ENCODE peak calls at places on chromosomes 6 and 20, in four cellular contexts. C is aorta; H is fibroblast of lung; S is CD8-positive, alpha-beta memory T cell. M is an unnamed sample.

GRCh38 chr6:166691199-166691598 is 64.1 kb upstream of the RPS6KA2 start:
- DNase-seq in C (no peak), H (peak; percentile 82), S (no peak), M (no peak)

GRCh38 chr20:19975901-19976300 is 41.3 kb upstream of the NAA20 start:
- DNase-seq in C (no peak), H (peak; percentile 45), S (no peak), M (no peak)

GRCh38 chr6:138231399-138231886 is 13.2 kb upstream of the PBOV1 start:
- DNase-seq in C (no peak), H (no peak), S (no peak), M (no peak)

GRCh38 chr6:106077170-106077569 is 9.0 kb upstream of the PRDM1 start:
- DNase-seq in C (no peak), H (peak; percentile 43), S (no peak), M (no peak)

GRCh38 chr6:140319209-140319608 is 944.8 kb upstream of the CITED2 start:
- DNase-seq in C (no peak), H (peak; percentile 57), S (no peak), M (no peak)

GRCh38 chr6:135675862-135676261 is 175.6 kb upstream of the PDE7B start:
- DNase-seq in C (no peak), H (peak; percentile 13), S (no peak), M (peak; percentile 43)

GRCh38 chr6:85015396-85015990 is 251.1 kb upstream of the TBX18 start:
- DNase-seq in C (peak; percentile 85), H (peak; percentile 28), S (no peak), M (peak; percentile 61)

GRCh38 chr6:74731204-74731603 is 474.6 kb downstream of the COL12A1 start:
- DNase-seq in C (no peak), H (peak; percentile 81), S (no peak), M (no peak)

GRCh38 chr6:157107915-157108651 is 215.2 kb downstream of the TMEM242 start:
- DNase-seq in C (no peak), H (peak; percentile 95), S (no peak), M (peak; percentile 59)

GRCh38 chr6:26071135-26071534 is 16.1 kb upstream of the HFE start:
- DNase-seq in C (no peak), H (no peak), S (no peak), M (peak; percentile 39)

GRCh38 chr6:4999586-4999985 is 4.3 kb downstream of the RPP40 start:
- DNase-seq in C (no peak), H (no peak), S (no peak), M (no peak)

GRCh38 chr6:13194852-13195251 is 133.5 kb downstream of the TBC1D7 start:
- DNase-seq in C (no peak), H (peak; percentile 53), S (no peak), M (peak; percentile 84)

GRCh38 chr6:25788305-25788922 is 33.9 kb downstream of the SLC17A4 start:
- DNase-seq in C (no peak), H (peak; percentile 10), S (peak; percentile 3), M (peak; percentile 73)

GRCh38 chr20:17896771-17897369 is 71.7 kb downstream of the SNX5 start:
- DNase-seq in C (no peak), H (no peak), S (no peak), M (peak; percentile 12)

GRCh38 chr20:23234311-23235078 is 116.1 kb upstream of the NXT1 start:
- DNase-seq in C (no peak), H (no peak), S (no peak), M (no peak)

GRCh38 chr20:891121-892080 is 24.7 kb downstream of the ANGPT4 start:
- DNase-seq in C (peak; percentile 67), H (peak; percentile 34), S (no peak), M (no peak)

GRCh38 chr6:47551670-47552069 is 74.1 kb downstream of the CD2AP start:
- DNase-seq in C (no peak), H (no peak), S (no peak), M (no peak)

GRCh38 chr20:8375898-8376297 is 243.8 kb downstream of the PLCB1 start:
- DNase-seq in C (no peak), H (peak; percentile 57), S (no peak), M (no peak)

GRCh38 chr6:82033631-82034211 is 213.8 kb downstream of the IBTK start:
- DNase-seq in C (no peak), H (peak; percentile 44), S (no peak), M (no peak)

GRCh38 chr6:5302995-5303622 is 41.8 kb downstream of the FARS2 start:
- DNase-seq in C (no peak), H (peak; percentile 21), S (peak; percentile 52), M (no peak)

GRCh38 chr6:152426276-152426675 is 210.9 kb downstream of the SYNE1 start:
- DNase-seq in C (no peak), H (no peak), S (no peak), M (no peak)

GRCh38 chr6:105452924-105453756 is 50.3 kb upstream of the PREP start:
- DNase-seq in C (no peak), H (no peak), S (peak; percentile 58), M (no peak)

GRCh38 chr20:50304883-50305635 is 114.4 kb downstream of the CEBPB start:
- DNase-seq in C (peak; percentile 92), H (peak; percentile 94), S (no peak), M (no peak)

GRCh38 chr6:84763397-84764331 is 734 bp downstream of the TBX18 start:
- DNase-seq in C (peak; percentile 93), H (peak; percentile 61), S (no peak), M (peak; percentile 76)

GRCh38 chr20:24838551-24839530 is 110.2 kb upstream of the CST7 start:
- DNase-seq in C (peak; percentile 21), H (peak; percentile 42), S (no peak), M (no peak)

GRCh38 chr6:88662163-88662580 is 301.2 kb downstream of the RNGTT start:
- DNase-seq in C (no peak), H (no peak), S (no peak), M (no peak)

GRCh38 chr20:14986026-14986655 is 648.7 kb upstream of the FLRT3 start:
- DNase-seq in C (no peak), H (peak; percentile 59), S (no peak), M (no peak)

GRCh38 chr6:36289281-36290018 is 19.6 kb downstream of the PNPLA1 start:
- DNase-seq in C (no peak), H (peak; percentile 13), S (no peak), M (no peak)

GRCh38 chr6:93423542-93423941 is 4.2 kb upstream of the EPHA7 start:
- DNase-seq in C (no peak), H (peak; percentile 37), S (no peak), M (no peak)

GRCh38 chr6:148635070-148635743 is 111.6 kb upstream of the UST start:
- DNase-seq in C (no peak), H (no peak), S (no peak), M (no peak)

GRCh38 chr6:134414793-134415192 is 96.9 kb upstream of the SGK1 start:
- DNase-seq in C (no peak), H (no peak), S (no peak), M (no peak)

GRCh38 chr6:134416501-134417154 is 98.7 kb upstream of the SGK1 start:
- DNase-seq in C (no peak), H (peak; percentile 82), S (no peak), M (no peak)

GRCh38 chr6:134415194-134415593 is 97.3 kb upstream of the SGK1 start:
- DNase-seq in C (no peak), H (no peak), S (no peak), M (no peak)

GRCh38 chr6:134413241-134413643 is 95.3 kb upstream of the SGK1 start:
- DNase-seq in C (no peak), H (no peak), S (no peak), M (no peak)

DNA sequence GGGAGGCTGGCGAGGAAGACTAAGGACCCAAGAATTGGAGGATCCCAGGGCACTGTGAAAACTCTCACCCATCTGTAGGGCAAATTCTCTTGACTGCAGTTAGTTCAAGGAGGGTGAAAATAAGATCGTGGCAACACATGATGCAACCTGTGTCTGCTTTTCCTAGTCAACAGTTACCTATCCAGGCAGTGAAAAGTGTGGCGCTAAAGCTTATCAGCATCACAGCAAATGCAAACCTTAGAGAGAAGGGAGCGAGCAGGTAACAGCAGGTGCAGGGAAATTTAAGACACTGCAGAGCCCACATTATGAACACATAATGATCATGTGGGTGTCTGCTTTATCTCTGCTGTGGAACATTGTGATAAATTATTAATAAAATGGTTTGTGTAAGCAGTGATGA is 97.8 kb upstream of the SGK1 start:
- DNase-seq in C (no peak), H (no peak), S (no peak), M (no peak)
- H3K4me1 ChIP-seq in C (no peaks in the 10 kb centered on the region), H (peaks cover 7% of the 10 kb centered on the region), S (no peaks in the 10 kb centered on the region), M (peaks cover 13% of the 10 kb centered on the region)

GRCh38 chr6:315921-316752 is 23.9 kb downstream of the DUSP22 start:
- DNase-seq in C (no peak), H (no peak), S (no peak), M (no peak)

GRCh38 chr6:315226-315625 is 22.9 kb downstream of the DUSP22 start:
- DNase-seq in C (no peak), H (no peak), S (no peak), M (no peak)

GRCh38 chr6:312704-313485 is 20.6 kb downstream of the DUSP22 start:
- DNase-seq in C (no peak), H (no peak), S (no peak), M (no peak)

GRCh38 chr6:311679-312220 is 19.5 kb downstream of the DUSP22 start:
- DNase-seq in C (no peak), H (peak; percentile 25), S (no peak), M (peak; percentile 34)

DNA sequence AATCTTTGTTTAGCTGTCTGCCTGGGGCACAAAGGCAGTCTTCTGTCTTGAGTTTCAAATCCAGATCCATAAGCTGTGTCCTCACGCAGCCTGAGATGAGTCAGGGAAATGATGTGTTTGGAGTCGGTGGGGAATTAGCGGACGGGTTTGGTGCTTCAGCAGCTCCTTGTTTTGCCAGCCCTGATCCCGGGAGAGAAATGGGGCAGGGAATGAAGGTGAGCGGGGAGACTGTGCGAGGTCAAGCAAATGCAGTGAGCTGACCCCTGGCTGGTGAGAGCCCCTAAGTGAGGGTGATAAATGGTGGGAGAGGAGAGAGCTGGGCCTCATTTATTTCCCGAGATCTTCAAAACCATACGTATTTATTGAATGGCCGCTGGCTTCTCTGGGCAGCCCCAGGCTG is 21.6 kb downstream of the DUSP22 start:
- DNase-seq in C (no peak), H (no peak), S (no peak), M (no peak)
- H3K4me1 ChIP-seq in C (no peaks in the 10 kb centered on the region), H (no peaks in the 10 kb centered on the region), S (peaks cover 4% of the 10 kb centered on the region), M (peaks cover 5% of the 10 kb centered on the region)

GRCh38 chr6:111794300-111794699 is 79.0 kb downstream of the FYN start:
- DNase-seq in C (no peak), H (no peak), S (no peak), M (no peak)

GRCh38 chr6:111793711-111794111 is 79.5 kb downstream of the FYN start:
- DNase-seq in C (no peak), H (no peak), S (peak; percentile 38), M (no peak)

GRCh38 chr6:111792914-111793700 is 80.1 kb downstream of the FYN start:
- DNase-seq in C (no peak), H (no peak), S (no peak), M (no peak)

GRCh38 chr6:111791415-111791814 is 81.8 kb downstream of the FYN start:
- DNase-seq in C (no peak), H (peak; percentile 81), S (no peak), M (no peak)

DNA sequence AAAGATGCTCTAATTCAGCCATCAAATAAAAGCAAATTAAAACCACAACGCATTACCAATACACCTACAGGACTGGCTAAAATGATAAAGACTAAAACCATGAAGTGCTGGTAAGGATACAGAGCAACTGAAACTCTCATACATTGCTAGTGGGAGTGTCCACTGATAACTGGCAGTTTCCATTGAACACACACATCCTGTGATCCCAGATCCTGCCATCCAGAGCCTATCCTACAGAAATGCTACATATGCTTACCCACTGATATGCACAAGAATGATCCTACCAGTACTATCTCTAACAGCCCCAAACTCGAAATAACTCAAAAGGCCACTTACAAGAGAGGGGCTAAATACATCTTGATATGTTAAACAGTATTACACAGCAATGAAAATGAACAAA is 81.0 kb downstream of the FYN start:
- DNase-seq in C (no peak), H (no peak), S (no peak), M (peak; percentile 34)
- H3K4me1 ChIP-seq in C (no peaks in the 10 kb centered on the region), H (peaks cover 5% of the 10 kb centered on the region), S (peaks cover 76% of the 10 kb centered on the region), M (no peaks in the 10 kb centered on the region)

GRCh38 chr20:62628691-62629090 is 13.6 kb upstream of the SLCO4A1 start:
- DNase-seq in C (no peak), H (no peak), S (no peak), M (no peak)
- H3K4me1 ChIP-seq in C (no peaks in the 10 kb centered on the region), H (no peaks in the 10 kb centered on the region), S (peaks cover 5% of the 10 kb centered on the region), M (peaks cover 40% of the 10 kb centered on the region)